ENCODE peak calls at places on chromosomes 6 and 20, in four cellular contexts. N is K562, M is HepG2, W is H1. X is an unnamed sample.

GRCh38 chr6:136719280-136720044 is 72.8 kb downstream of the MAP3K5 start:
- DNase-seq in M (no peak), W (no peak), N (no peak), X (no peak)

GRCh38 chr6:149007846-149008245 is 261.0 kb downstream of the UST start:
- DNase-seq in W (no peak), M (no peak), N (no peak), X (no peak)

GRCh38 chr20:38146628-38147027 is 18.4 kb downstream of the TGM2 start:
- DNase-seq in W (no peak), M (no peak), N (no peak), X (no peak)

GRCh38 chr20:46255440-46256104 is 52.7 kb downstream of the CDH22 start:
- DNase-seq in N (peak; percentile 61), W (no peak), M (peak; percentile 64), X (peak; percentile 69)

GRCh38 chr6:38509713-38510112 is 130.0 kb downstream of the BTBD9 start:
- DNase-seq in W (no peak), M (peak; percentile 13), N (no peak), X (peak; percentile 59)

GRCh38 chr6:166474721-166475565 is 92.2 kb upstream of the MPC1 start:
- DNase-seq in N (no peak), W (no peak), M (no peak), X (no peak)

GRCh38 chr20:57291694-57292093 is 25.3 kb upstream of the BMP7 start:
- DNase-seq in M (no peak), W (no peak), N (no peak), X (no peak)

GRCh38 chr6:132703936-132704335 is 9.9 kb downstream of the VNN1 start:
- DNase-seq in M (no peak), N (no peak), W (no peak), X (no peak)

GRCh38 chr6:35359744-35360348 is 17.5 kb downstream of the PPARD start:
- DNase-seq in N (no peak), W (no peak), M (no peak), X (no peak)

GRCh38 chr20:36314734-36315544 is 8.8 kb downstream of the DLGAP4 start:
- DNase-seq in N (peak; percentile 18), W (peak; percentile 43), M (peak; percentile 28), X (no peak)

GRCh38 chr6:32045811-32046449 is 7.7 kb downstream of the CYP21A2 start:
- DNase-seq in N (peak; percentile 94), M (no peak), W (no peak), X (no peak)

GRCh38 chr6:149190228-149190831 is 127.2 kb upstream of the TAB2 start:
- DNase-seq in N (peak; percentile 49), W (peak; percentile 82), M (peak; percentile 48), X (no peak)

GRCh38 chr6:39426057-39426592 is 103.6 kb upstream of the KCNK16 start:
- DNase-seq in M (no peak), N (no peak), W (no peak), X (no peak)

GRCh38 chr6:160520043-160520904 is 143.8 kb downstream of the LPA start:
- DNase-seq in M (peak; percentile 50), N (peak; percentile 86), W (peak; percentile 96), X (no peak)

GRCh38 chr20:57450931-57451330 is 59.7 kb downstream of the RBM38 start:
- DNase-seq in W (no peak), M (no peak), N (no peak), X (no peak)

GRCh38 chr6:163634514-163635171 is 220.1 kb downstream of the QKI start:
- DNase-seq in N (no peak), M (no peak), W (no peak), X (no peak)

GRCh38 chr6:125138083-125138482 is 15.5 kb upstream of the TPD52L1 start:
- DNase-seq in N (no peak), M (no peak), W (no peak), X (no peak)
- TF ChIP-seq FOSL1 in N (no peak), M (no peak), W (no peak), X (no peak)

DNA sequence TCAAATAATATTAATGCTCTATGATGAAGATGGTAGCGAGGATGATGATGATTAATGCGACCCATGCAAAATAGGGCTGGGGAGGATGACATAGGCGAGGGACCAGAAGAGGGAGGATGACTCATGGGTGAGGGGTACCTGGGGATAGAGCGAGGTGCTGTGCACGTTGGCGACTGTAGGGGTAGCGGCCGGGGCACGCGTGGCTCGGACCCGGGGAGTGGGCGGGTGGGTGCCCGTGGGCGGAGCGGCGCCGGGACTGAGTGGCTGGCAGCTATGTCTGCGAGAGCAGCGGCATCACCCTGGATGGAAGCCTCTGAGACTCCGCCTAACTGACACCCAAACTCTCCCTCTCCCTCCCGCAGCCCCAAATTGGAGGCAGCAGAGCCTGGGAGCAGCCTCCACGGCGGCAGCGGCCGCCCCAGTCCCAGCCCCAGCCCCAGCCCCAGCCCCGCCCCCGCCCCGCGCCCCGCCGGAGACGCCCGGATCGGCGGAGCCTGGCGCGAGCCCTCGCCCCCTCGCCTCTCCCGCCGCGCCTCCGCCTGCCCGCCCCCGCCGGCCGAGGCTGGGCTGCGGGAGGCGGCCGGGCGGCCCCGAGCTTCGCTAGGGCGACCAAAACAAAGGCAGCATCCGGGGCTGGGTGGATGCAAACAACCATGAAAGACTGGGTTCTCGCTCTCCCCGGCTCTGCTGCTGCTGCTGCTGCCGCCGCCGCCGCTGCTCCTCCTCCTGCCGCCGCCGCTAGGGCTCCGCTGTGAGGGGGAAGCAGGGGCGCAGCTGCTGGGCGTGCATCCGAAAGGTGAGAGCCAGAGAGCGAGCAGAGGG is at the start of gene RIMS1:
- DNase-seq in M (no peak), W (peak; percentile 82), N (no peak), X (no peak)
- TF ChIP-seq FOSL1 in M (no peak), W (no peak), N (no peak), X (no peak)

GRCh38 chr6:105380634-105381033 is 22.2 kb downstream of the PREP start:
- DNase-seq in M (no peak), W (no peak), N (no peak), X (no peak)

GRCh38 chr6:105382918-105383317 is 20.0 kb downstream of the PREP start:
- DNase-seq in N (no peak), M (no peak), W (no peak), X (no peak)

GRCh38 chr6:105384004-105384403 is 18.9 kb downstream of the PREP start:
- DNase-seq in W (no peak), N (peak; percentile 41), M (no peak), X (peak; percentile 43)

GRCh38 chr6:105388392-105388791 is 14.5 kb downstream of the PREP start:
- DNase-seq in M (no peak), N (no peak), W (no peak), X (no peak)

DNA sequence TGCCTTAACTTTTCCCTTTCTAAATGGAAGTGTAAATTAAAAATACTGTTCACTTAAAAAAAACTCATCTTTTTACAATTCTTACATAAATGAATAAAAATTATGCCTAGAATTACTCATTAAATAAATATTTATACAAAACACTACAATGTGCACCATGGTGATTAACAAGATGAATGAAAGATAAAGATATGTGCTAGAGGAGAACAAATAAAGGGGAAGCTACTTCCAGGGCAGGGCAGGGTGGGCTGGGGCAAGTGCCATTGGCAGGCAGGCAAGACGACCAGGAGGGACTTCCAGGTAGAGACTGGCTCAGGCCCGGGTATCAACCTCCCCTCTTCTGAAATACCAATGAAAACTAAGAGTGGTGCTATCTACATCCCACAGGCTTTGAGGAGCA is 20.4 kb downstream of the PREP start:
- DNase-seq in W (no peak), N (no peak), M (no peak), X (no peak)
- TF ChIP-seq FOSL1 in W (no peak), N (no peak), M (no peak), X (no peak)

GRCh38 chr6:5121956-5122355 is 36.8 kb downstream of the PPP1R3G start:
- DNase-seq in M (no peak), W (no peak), N (no peak), X (no peak)
- TF ChIP-seq FOSL1 in M (no peak), W (no peak), N (no peak), X (no peak)